ENCODE peak calls at places on chromosome 15, in eight cellular contexts. V is fibroblast of villous mesenchyme, L is adipocyte, S is fibroblast of lung, Z is dorsolateral prefrontal cortex, B is AG04450, F is Peyer's patch, E is breast epithelium. Q is an unnamed sample.

GRCh38 chr15:80749589-80749988 is 29.6 kb upstream of the CEMIP start:
- DNase-seq in S (no peak), F (no peak), Z (no peak), V (peak; percentile 66), L (no peak), B (no peak), E (peak; percentile 59), Q (no peak)

GRCh38 chr15:87200149-87200548 is 1056.4 kb downstream of the NTRK3 start:
- DNase-seq in L (no peak), Z (no peak), B (no peak), V (no peak), F (no peak), S (no peak), E (no peak), Q (no peak)

GRCh38 chr15:52093539-52094502 is 18.8 kb downstream of the BCL2L10 start:
- DNase-seq in Z (no peak), E (no peak), F (no peak), S (peak; percentile 95), B (peak; percentile 44), L (peak; percentile 81), V (peak; percentile 97), Q (no peak)

GRCh38 chr15:42084465-42085235 is 9.7 kb downstream of the PLA2G4D start:
- DNase-seq in Z (peak; percentile 54), B (peak; percentile 3), E (peak; percentile 65), V (peak; percentile 46), F (peak; percentile 86), L (peak; percentile 83), S (peak; percentile 25), Q (peak; percentile 75)

GRCh38 chr15:96183927-96184266 is 146.6 kb upstream of the NR2F2 start:
- DNase-seq in F (no peak), L (no peak), Z (no peak), V (no peak), B (no peak), E (no peak), S (no peak), Q (no peak)

GRCh38 chr15:61633951-61634350 is 404.8 kb upstream of the RORA start:
- DNase-seq in Z (no peak), V (no peak), E (no peak), F (no peak), L (no peak), B (no peak), S (no peak), Q (no peak)

GRCh38 chr15:60454824-60455223 is 24.1 kb downstream of the ICE2 start:
- DNase-seq in Z (no peak), B (no peak), E (no peak), V (no peak), F (no peak), L (no peak), S (no peak), Q (no peak)

GRCh38 chr15:29400701-29401100 is 131.1 kb upstream of the NSMCE3 start:
- DNase-seq in B (no peak), F (no peak), L (no peak), S (no peak), V (no peak), E (no peak), Z (no peak), Q (no peak)

GRCh38 chr15:65904301-65904700 is 35.0 kb downstream of the RAB11A start:
- DNase-seq in E (no peak), V (peak; percentile 27), B (no peak), Z (no peak), F (no peak), S (no peak), L (no peak), Q (no peak)

GRCh38 chr15:36885709-36886108 is 214.6 kb downstream of the MEIS2 start:
- DNase-seq in E (no peak), Z (no peak), S (peak; percentile 14), F (no peak), L (no peak), V (no peak), B (no peak), Q (no peak)

GRCh38 chr15:36884404-36885335 is 215.7 kb downstream of the MEIS2 start:
- DNase-seq in V (no peak), F (no peak), B (no peak), L (no peak), S (peak; percentile 27), Z (no peak), E (no peak), Q (no peak)

GRCh38 chr15:36888018-36888992 is 212.0 kb downstream of the MEIS2 start:
- DNase-seq in S (peak; percentile 71), F (no peak), V (no peak), Z (no peak), E (no peak), L (no peak), B (no peak), Q (peak; percentile 72)

GRCh38 chr15:36886135-36887011 is 214.0 kb downstream of the MEIS2 start:
- DNase-seq in L (no peak), S (peak; percentile 31), F (no peak), E (no peak), V (no peak), B (no peak), Z (no peak), Q (no peak)

DNA sequence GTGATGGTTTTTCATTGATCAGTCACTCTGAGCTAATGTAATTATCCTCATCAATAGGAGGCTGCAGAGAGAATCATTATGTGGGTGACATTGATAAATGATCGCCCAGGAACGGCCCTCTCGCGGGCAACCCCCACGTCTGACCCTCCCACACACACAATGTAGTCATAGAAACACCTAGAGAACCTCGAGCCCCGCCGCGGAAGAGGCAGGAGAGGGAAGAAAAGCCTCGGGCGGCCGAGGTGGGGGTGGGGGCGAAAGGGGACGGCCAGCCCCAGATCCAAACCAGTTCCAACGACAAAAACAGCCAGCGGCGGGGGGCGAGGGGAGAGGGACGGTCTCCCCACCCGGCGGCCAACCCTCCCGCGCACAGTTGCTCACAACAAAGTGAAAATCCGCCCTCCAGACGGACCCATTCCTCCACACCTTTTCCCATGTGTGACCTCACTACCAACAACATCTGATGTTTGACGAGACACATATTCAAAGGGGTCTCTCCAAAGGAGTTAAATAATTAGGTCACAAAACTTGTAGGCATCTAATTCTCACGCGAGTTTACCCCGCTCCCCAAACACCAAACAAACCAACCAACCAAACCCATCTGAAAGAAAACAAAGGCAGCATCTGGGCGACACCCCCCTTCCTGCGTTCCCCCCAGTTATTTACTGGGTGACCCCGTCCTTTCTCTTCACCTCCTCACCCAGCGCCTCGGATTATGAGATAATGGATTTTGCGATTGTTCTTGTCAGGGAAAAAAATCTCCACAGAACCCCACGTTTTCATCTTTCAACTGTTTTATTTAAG is 212.9 kb downstream of the MEIS2 start:
- DNase-seq in V (peak; percentile 14), B (no peak), F (no peak), S (peak; percentile 73), Z (no peak), L (no peak), E (no peak), Q (no peak)
- H3K4me3 ChIP-seq in V (peak overlapping the region; percentile 33), B (peak overlapping the region; percentile 52), F (peak overlapping the region; percentile 37), S (peak overlapping the region; percentile 47), Z (peak overlapping the region; percentile 25), L (peak overlapping the region; percentile 76), E (peak overlapping the region; percentile 23), Q (peak overlapping the region; percentile 70)

GRCh38 chr15:92614301-92614700 is 41.3 kb downstream of the FAM174B start:
- DNase-seq in Z (no peak), L (no peak), S (no peak), E (peak; percentile 75), F (no peak), V (no peak), B (no peak), Q (no peak)
- H3K4me3 ChIP-seq in Z (no peak overlapping the region), L (no peak overlapping the region), S (no peak overlapping the region), E (no peak overlapping the region), F (no peak overlapping the region), V (no peak overlapping the region), B (no peak overlapping the region), Q (no peak overlapping the region)

GRCh38 chr15:63188247-63188936 is 1.0 kb upstream of the RAB8B start:
- DNase-seq in V (no peak), F (no peak), Z (no peak), E (no peak), L (no peak), S (no peak), B (no peak), Q (no peak)

GRCh38 chr15:63186065-63186464 is 3.3 kb upstream of the RAB8B start:
- DNase-seq in S (peak; percentile 64), B (peak; percentile 51), E (no peak), Z (no peak), F (no peak), L (peak; percentile 88), V (peak; percentile 82), Q (no peak)

GRCh38 chr15:63189955-63190691 is 717 bp downstream of the RAB8B start:
- DNase-seq in E (no peak), V (no peak), S (no peak), L (peak; percentile 41), B (no peak), F (no peak), Z (no peak), Q (no peak)

GRCh38 chr15:63188937-63189871 is at the start of gene RAB8B:
- DNase-seq in F (peak; percentile 99), Z (peak; percentile 98), S (peak; percentile 94), B (peak; percentile 90), V (peak; percentile 98), L (peak; percentile 99), E (peak; percentile 98), Q (peak; percentile 99)

GRCh38 chr15:63187589-63188226 is 1.7 kb upstream of the RAB8B start:
- DNase-seq in S (no peak), Z (no peak), L (no peak), V (no peak), B (no peak), E (no peak), F (no peak), Q (no peak)
- H3K4me3 ChIP-seq in S (no peak overlapping the region), Z (no peak overlapping the region), L (no peak overlapping the region), V (no peak overlapping the region), B (no peak overlapping the region), E (no peak overlapping the region), F (no peak overlapping the region), Q (no peak overlapping the region)

GRCh38 chr15:70125605-70126004 is 27.9 kb upstream of the TLE3 start:
- DNase-seq in B (no peak), S (no peak), F (no peak), E (no peak), L (no peak), V (no peak), Z (no peak), Q (no peak)

GRCh38 chr15:70127797-70128756 is 30.4 kb upstream of the TLE3 start:
- DNase-seq in Z (no peak), F (no peak), L (no peak), S (no peak), B (no peak), E (no peak), V (no peak), Q (no peak)

GRCh38 chr15:70127288-70127746 is 29.6 kb upstream of the TLE3 start:
- DNase-seq in V (no peak), E (peak; percentile 69), B (no peak), F (peak; percentile 78), S (peak; percentile 25), Z (no peak), L (no peak), Q (no peak)

GRCh38 chr15:70126382-70126781 is 28.7 kb upstream of the TLE3 start:
- DNase-seq in V (no peak), L (no peak), Z (no peak), E (no peak), F (no peak), B (no peak), S (no peak), Q (no peak)

DNA sequence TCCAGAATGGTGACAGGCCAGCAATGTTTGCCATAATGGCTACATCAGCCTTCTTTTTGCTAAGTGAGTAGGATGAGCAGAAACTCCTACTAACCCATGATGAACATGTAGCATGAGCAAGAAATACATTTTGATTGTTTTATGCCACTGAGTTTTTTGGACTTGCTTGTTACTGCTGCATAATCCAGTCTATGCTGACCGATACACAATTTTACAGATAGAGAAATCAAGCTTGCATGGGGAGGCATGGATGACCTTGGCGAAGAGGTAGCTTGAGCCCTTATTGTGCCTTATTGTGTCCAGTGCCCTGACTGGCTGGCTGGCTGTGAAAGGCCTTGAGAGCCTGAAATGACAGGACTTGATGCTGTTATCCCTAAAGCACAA is 31.0 kb upstream of the TLE3 start:
- DNase-seq in Z (no peak), L (no peak), B (no peak), V (no peak), F (no peak), E (no peak), S (no peak), Q (no peak)
- H3K4me3 ChIP-seq in Z (no peak overlapping the region), L (no peak overlapping the region), B (no peak overlapping the region), V (no peak overlapping the region), F (no peak overlapping the region), E (no peak overlapping the region), S (no peak overlapping the region), Q (no peak overlapping the region)

Q was measured in coronary artery.